ENCODE peak calls at places on chromosome 7, in four cellular contexts. One of them, this sample, is unnamed.

GRCh38 chr7:134293029-134293740 is 23.5 kb downstream of the SLC35B4 start:
- DNase-seq in A549: no peak
- DNase-seq in endothelial cell of umbilical vein: no peak
- DNase-seq in K562: no peak
- DNase-seq in this sample: peak

GRCh38 chr7:16648551-16648950 is 2.6 kb downstream of the BZW2 start:
- DNase-seq in A549: no peak
- DNase-seq in K562: peak
- DNase-seq in endothelial cell of umbilical vein: peak
- DNase-seq in this sample: no peak

GRCh38 chr7:112567388-112567787 is 86.6 kb downstream of the LSMEM1 start:
- DNase-seq in A549: no peak
- DNase-seq in K562: no peak
- DNase-seq in endothelial cell of umbilical vein: no peak
- DNase-seq in this sample: no peak

GRCh38 chr7:7861211-7861633 is 107.4 kb upstream of the GLCCI1 start:
- DNase-seq in K562: no peak
- DNase-seq in endothelial cell of umbilical vein: peak
- DNase-seq in A549: peak
- DNase-seq in this sample: no peak

GRCh38 chr7:30476401-30477145 is 2.0 kb downstream of the NOD1 start:
- DNase-seq in A549: no peak
- DNase-seq in K562: no peak
- DNase-seq in endothelial cell of umbilical vein: peak
- DNase-seq in this sample: peak

GRCh38 chr7:88183051-88183450 is 36.8 kb downstream of the SRI start:
- DNase-seq in A549: no peak
- DNase-seq in K562: no peak
- DNase-seq in endothelial cell of umbilical vein: no peak
- DNase-seq in this sample: no peak

GRCh38 chr7:92840309-92840708 is 3.9 kb upstream of the CDK6 start:
- DNase-seq in K562: no peak
- DNase-seq in endothelial cell of umbilical vein: no peak
- DNase-seq in A549: no peak
- DNase-seq in this sample: no peak

GRCh38 chr7:99275496-99275895 is 2.9 kb downstream of the MYH16 start:
- DNase-seq in endothelial cell of umbilical vein: no peak
- DNase-seq in K562: no peak
- DNase-seq in A549: no peak
- DNase-seq in this sample: no peak

GRCh38 chr7:154857240-154857639 is 145.7 kb downstream of the PAXIP1 start:
- DNase-seq in A549: no peak
- DNase-seq in endothelial cell of umbilical vein: no peak
- DNase-seq in K562: no peak
- DNase-seq in this sample: no peak

GRCh38 chr7:139936760-139937310 is 107.8 kb downstream of the TBXAS1 start:
- DNase-seq in A549: no peak
- DNase-seq in endothelial cell of umbilical vein: peak
- DNase-seq in K562: peak
- DNase-seq in this sample: peak

GRCh38 chr7:75982306-75983064 is 11.9 kb downstream of the TMEM120A start:
- DNase-seq in K562: no peak
- DNase-seq in A549: no peak
- DNase-seq in endothelial cell of umbilical vein: no peak
- DNase-seq in this sample: no peak

GRCh38 chr7:78441737-78442136 is 643.2 kb downstream of the PHTF2 start:
- DNase-seq in A549: no peak
- DNase-seq in endothelial cell of umbilical vein: no peak
- DNase-seq in K562: no peak
- DNase-seq in this sample: no peak

DNA sequence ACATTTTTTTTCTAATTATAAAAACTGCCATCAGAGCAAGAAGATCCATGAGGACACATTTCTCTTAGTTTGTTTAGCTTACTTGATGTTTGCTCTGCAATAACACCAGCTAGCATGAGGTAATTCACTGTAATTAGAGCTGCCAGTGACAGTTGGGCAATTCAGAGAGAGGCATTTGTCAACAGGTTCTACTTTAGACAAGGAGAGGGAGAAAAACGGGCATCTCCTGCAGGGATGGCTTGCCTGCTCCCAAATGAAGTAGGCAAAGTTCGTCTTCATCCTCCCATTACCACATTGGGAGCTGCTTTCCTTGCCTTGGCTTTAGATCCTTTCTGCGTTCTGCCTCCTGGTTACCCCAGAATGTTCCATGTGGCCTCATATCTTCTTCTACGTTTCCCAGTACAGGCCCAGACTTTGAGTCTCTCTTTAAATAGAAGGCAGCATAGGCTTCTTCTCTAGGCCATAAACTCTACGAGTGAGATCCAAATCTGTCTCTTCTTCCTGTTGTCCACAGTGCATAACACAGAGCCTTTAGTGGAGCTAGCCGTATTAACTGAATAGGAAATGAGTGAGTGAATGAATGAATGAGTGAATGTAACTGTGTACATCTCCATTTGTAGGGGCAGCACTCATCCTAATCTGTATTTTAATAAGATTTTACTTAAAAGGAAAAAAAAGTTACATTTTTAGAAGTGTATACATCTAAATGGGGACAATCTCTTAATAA is 21.2 kb downstream of the ASB15 start:
- DNase-seq in K562: no peak
- DNase-seq in endothelial cell of umbilical vein: no peak
- DNase-seq in A549: no peak
- DNase-seq in this sample: no peak
- TF ChIP-seq MYC in K562: no peak
- TF ChIP-seq MYC in endothelial cell of umbilical vein: no peak
- TF ChIP-seq MYC in A549: no peak
- TF ChIP-seq MYC in this sample: no peak

DNA sequence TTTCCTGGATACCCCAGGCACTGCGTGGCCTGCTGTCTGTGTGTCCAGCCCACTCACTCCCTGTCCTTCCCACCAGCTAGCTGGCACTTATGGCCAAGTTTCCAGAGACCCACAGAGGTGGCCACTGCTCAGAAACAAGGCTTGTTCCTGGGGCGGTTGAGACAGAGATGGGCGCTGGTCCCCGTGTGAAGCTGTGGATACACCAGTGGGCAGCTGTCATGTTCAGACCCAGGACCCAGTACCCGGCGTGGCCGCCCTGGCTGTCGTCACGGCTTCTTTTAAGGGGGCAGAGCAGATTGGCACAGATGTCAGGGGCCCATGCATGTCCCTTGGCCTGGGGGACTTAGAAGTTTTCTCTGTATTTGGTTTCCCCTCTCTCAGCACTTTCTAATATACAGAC is 36.3 kb downstream of the FOXL3 start:
- DNase-seq in A549: no peak
- DNase-seq in endothelial cell of umbilical vein: no peak
- DNase-seq in K562: no peak
- DNase-seq in this sample: no peak
- TF ChIP-seq MAX in A549: no peak
- TF ChIP-seq MAX in endothelial cell of umbilical vein: no peak
- TF ChIP-seq MAX in K562: no peak
- TF ChIP-seq MAX in this sample: no peak

DNA sequence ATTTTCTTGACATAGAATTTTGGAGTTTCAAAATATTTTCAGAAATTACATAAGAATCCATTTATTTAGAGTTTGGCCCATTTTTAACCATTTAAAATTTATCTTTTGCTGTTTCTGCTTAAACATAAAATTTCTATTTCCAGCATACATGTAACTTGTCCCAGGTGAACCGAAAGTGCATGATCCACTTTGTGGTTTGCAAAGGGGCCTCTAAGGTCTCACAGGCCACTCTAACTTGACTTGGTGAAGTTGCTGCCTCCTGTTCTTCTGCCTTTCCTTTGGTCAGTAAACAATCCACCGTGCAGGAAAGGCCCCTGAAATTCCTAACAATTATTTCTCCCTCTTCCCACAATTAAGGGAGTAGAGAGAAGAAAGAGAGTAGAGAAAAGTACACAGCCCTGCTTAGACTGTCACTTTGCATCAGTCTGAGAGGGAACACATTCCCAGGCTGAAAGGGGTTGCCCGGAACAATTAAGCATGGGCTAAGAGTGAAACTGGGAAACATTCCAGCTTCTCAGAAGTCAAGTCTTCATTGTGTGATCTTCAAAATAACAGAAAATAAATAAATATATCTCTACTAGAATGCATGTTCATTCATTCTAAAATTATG is 79.5 kb upstream of the SEMA3A start:
- DNase-seq in A549: no peak
- DNase-seq in K562: no peak
- DNase-seq in endothelial cell of umbilical vein: peak
- DNase-seq in this sample: no peak
- TF ChIP-seq MYC in A549: no peak
- TF ChIP-seq MYC in K562: no peak
- TF ChIP-seq MYC in endothelial cell of umbilical vein: no peak
- TF ChIP-seq MYC in this sample: no peak

GRCh38 chr7:81120141-81120540 is 201.3 kb upstream of the SEMA3C start:
- DNase-seq in A549: no peak
- DNase-seq in endothelial cell of umbilical vein: no peak
- DNase-seq in K562: no peak
- DNase-seq in this sample: no peak

GRCh38 chr7:81120803-81121202 is 202.0 kb upstream of the SEMA3C start:
- DNase-seq in endothelial cell of umbilical vein: no peak
- DNase-seq in K562: no peak
- DNase-seq in A549: no peak
- DNase-seq in this sample: no peak
- TF ChIP-seq MAX in endothelial cell of umbilical vein: no peak
- TF ChIP-seq MAX in K562: no peak
- TF ChIP-seq MAX in A549: no peak
- TF ChIP-seq MAX in this sample: no peak

DNA sequence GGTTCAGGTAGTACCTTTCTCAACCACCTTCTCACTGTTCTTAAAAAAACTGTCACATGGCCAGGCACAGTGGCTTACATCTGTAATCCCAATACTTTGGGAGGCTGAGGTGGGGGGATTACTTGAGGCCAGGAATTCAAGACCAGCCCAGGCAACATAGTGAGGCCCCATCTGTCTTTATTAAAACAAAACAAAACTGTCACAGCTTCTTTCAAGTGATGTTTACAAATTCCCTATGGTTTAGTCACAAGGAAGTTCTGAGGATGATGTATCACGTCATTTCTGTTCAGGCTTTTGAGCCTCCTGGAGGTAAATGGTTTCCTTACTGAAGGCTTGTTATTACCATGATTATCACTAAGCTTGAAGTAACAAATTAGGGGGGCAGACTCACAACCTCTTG is 186.2 kb downstream of the CFTR start:
- DNase-seq in A549: peak
- DNase-seq in K562: no peak
- DNase-seq in endothelial cell of umbilical vein: peak
- DNase-seq in this sample: no peak
- TF ChIP-seq MYC in A549: no peak
- TF ChIP-seq MYC in K562: no peak
- TF ChIP-seq MYC in endothelial cell of umbilical vein: no peak
- TF ChIP-seq MYC in this sample: no peak